ENCODE peak calls at places on chromosomes 13 and 19, in eight cellular contexts. One of them, this sample, is unnamed. For H3K36me3, the result is how much of the 10 kb centered on the place peaks cover.

GRCh38 chr13:110308377-110309158 is 1.5 kb downstream of the COL4A2 start:
- DNase-seq in naive thymus-derived CD4-positive, alpha-beta T cell: no peak
- DNase-seq in heart left ventricle: no peak
- DNase-seq in colonic mucosa: peak
- DNase-seq in right atrium auricular region: peak
- DNase-seq in left lung: peak
- DNase-seq in PC-3: peak
- DNase-seq in HCT116: no peak
- DNase-seq in this sample: no peak

GRCh38 chr13:38657191-38657590 is 29.7 kb upstream of the FREM2 start:
- DNase-seq in HCT116: no peak
- DNase-seq in right atrium auricular region: no peak
- DNase-seq in PC-3: peak
- DNase-seq in naive thymus-derived CD4-positive, alpha-beta T cell: no peak
- DNase-seq in colonic mucosa: no peak
- DNase-seq in heart left ventricle: no peak
- DNase-seq in left lung: no peak
- DNase-seq in this sample: no peak

GRCh38 chr13:97141564-97142005 is 80.5 kb upstream of the MBNL2 start:
- DNase-seq in right atrium auricular region: peak
- DNase-seq in left lung: no peak
- DNase-seq in heart left ventricle: no peak
- DNase-seq in naive thymus-derived CD4-positive, alpha-beta T cell: no peak
- DNase-seq in HCT116: peak
- DNase-seq in colonic mucosa: peak
- DNase-seq in PC-3: peak
- DNase-seq in this sample: peak

GRCh38 chr13:25688524-25688923 is 316.8 kb downstream of the ATP8A2 start:
- DNase-seq in PC-3: no peak
- DNase-seq in heart left ventricle: no peak
- DNase-seq in right atrium auricular region: no peak
- DNase-seq in HCT116: no peak
- DNase-seq in left lung: no peak
- DNase-seq in naive thymus-derived CD4-positive, alpha-beta T cell: no peak
- DNase-seq in colonic mucosa: peak
- DNase-seq in this sample: no peak

GRCh38 chr13:30165791-30166190 is 141.6 kb downstream of the KATNAL1 start:
- DNase-seq in PC-3: no peak
- DNase-seq in colonic mucosa: no peak
- DNase-seq in HCT116: no peak
- DNase-seq in left lung: no peak
- DNase-seq in naive thymus-derived CD4-positive, alpha-beta T cell: no peak
- DNase-seq in heart left ventricle: no peak
- DNase-seq in right atrium auricular region: no peak
- DNase-seq in this sample: no peak

GRCh38 chr13:80334582-80335260 is 6.2 kb downstream of the SPRY2 start:
- DNase-seq in right atrium auricular region: no peak
- DNase-seq in HCT116: no peak
- DNase-seq in colonic mucosa: no peak
- DNase-seq in left lung: no peak
- DNase-seq in heart left ventricle: no peak
- DNase-seq in PC-3: peak
- DNase-seq in naive thymus-derived CD4-positive, alpha-beta T cell: no peak
- DNase-seq in this sample: no peak

GRCh38 chr19:5317321-5317720 is 23.3 kb downstream of the PTPRS start:
- DNase-seq in HCT116: no peak
- DNase-seq in naive thymus-derived CD4-positive, alpha-beta T cell: no peak
- DNase-seq in colonic mucosa: no peak
- DNase-seq in PC-3: no peak
- DNase-seq in heart left ventricle: no peak
- DNase-seq in right atrium auricular region: no peak
- DNase-seq in left lung: no peak
- DNase-seq in this sample: no peak

GRCh38 chr19:49362048-49362925 is at the start of gene TEAD2:
- DNase-seq in colonic mucosa: peak
- DNase-seq in heart left ventricle: peak
- DNase-seq in PC-3: peak
- DNase-seq in HCT116: no peak
- DNase-seq in naive thymus-derived CD4-positive, alpha-beta T cell: no peak
- DNase-seq in left lung: peak
- DNase-seq in right atrium auricular region: peak
- DNase-seq in this sample: peak

GRCh38 chr13:110379905-110380341 is 72.8 kb downstream of the COL4A2 start:
- DNase-seq in heart left ventricle: no peak
- DNase-seq in colonic mucosa: no peak
- DNase-seq in PC-3: peak
- DNase-seq in left lung: no peak
- DNase-seq in right atrium auricular region: no peak
- DNase-seq in HCT116: no peak
- DNase-seq in naive thymus-derived CD4-positive, alpha-beta T cell: no peak
- DNase-seq in this sample: no peak

GRCh38 chr19:6501740-6502648 is at the start of gene TUBB4A:
- DNase-seq in right atrium auricular region: no peak
- DNase-seq in left lung: no peak
- DNase-seq in HCT116: no peak
- DNase-seq in PC-3: peak
- DNase-seq in naive thymus-derived CD4-positive, alpha-beta T cell: peak
- DNase-seq in heart left ventricle: peak
- DNase-seq in colonic mucosa: no peak
- DNase-seq in this sample: peak

GRCh38 chr13:46759861-46760260 is 37.1 kb downstream of the ESD start:
- DNase-seq in heart left ventricle: no peak
- DNase-seq in naive thymus-derived CD4-positive, alpha-beta T cell: no peak
- DNase-seq in right atrium auricular region: no peak
- DNase-seq in PC-3: peak
- DNase-seq in HCT116: no peak
- DNase-seq in colonic mucosa: peak
- DNase-seq in left lung: no peak
- DNase-seq in this sample: no peak

GRCh38 chr19:10882108-10882457 is 10.7 kb downstream of the CARM1 start:
- DNase-seq in naive thymus-derived CD4-positive, alpha-beta T cell: no peak
- DNase-seq in right atrium auricular region: no peak
- DNase-seq in PC-3: no peak
- DNase-seq in heart left ventricle: no peak
- DNase-seq in colonic mucosa: no peak
- DNase-seq in HCT116: no peak
- DNase-seq in left lung: no peak
- DNase-seq in this sample: no peak
- H3K27ac ChIP-seq in naive thymus-derived CD4-positive, alpha-beta T cell: no peak
- H3K27ac ChIP-seq in right atrium auricular region: peak
- H3K27ac ChIP-seq in PC-3: no peak
- H3K27ac ChIP-seq in heart left ventricle: peak
- H3K27ac ChIP-seq in colonic mucosa: no peak
- H3K27ac ChIP-seq in HCT116: no peak
- H3K27ac ChIP-seq in left lung: no peak
- H3K27ac ChIP-seq in this sample: no peak

GRCh38 chr19:11111771-11112144 is 22.5 kb downstream of the LDLR start:
- DNase-seq in left lung: no peak
- DNase-seq in colonic mucosa: no peak
- DNase-seq in naive thymus-derived CD4-positive, alpha-beta T cell: no peak
- DNase-seq in PC-3: peak
- DNase-seq in HCT116: no peak
- DNase-seq in heart left ventricle: no peak
- DNase-seq in right atrium auricular region: no peak
- DNase-seq in this sample: no peak
- H3K36me3 ChIP-seq in left lung: half or more
- H3K36me3 ChIP-seq in colonic mucosa: half or more
- H3K36me3 ChIP-seq in naive thymus-derived CD4-positive, alpha-beta T cell: half or more
- H3K36me3 ChIP-seq in PC-3: half or more
- H3K36me3 ChIP-seq in HCT116: half or more
- H3K36me3 ChIP-seq in heart left ventricle: half or more
- H3K36me3 ChIP-seq in right atrium auricular region: half or more
- H3K36me3 ChIP-seq in this sample: under half

GRCh38 chr19:45902651-45903625 is 525 bp upstream of the MYPOP start:
- DNase-seq in naive thymus-derived CD4-positive, alpha-beta T cell: peak
- DNase-seq in HCT116: peak
- DNase-seq in colonic mucosa: peak
- DNase-seq in right atrium auricular region: peak
- DNase-seq in PC-3: peak
- DNase-seq in heart left ventricle: peak
- DNase-seq in left lung: peak
- DNase-seq in this sample: peak
- H3K27ac ChIP-seq in naive thymus-derived CD4-positive, alpha-beta T cell: peak
- H3K27ac ChIP-seq in HCT116: peak
- H3K27ac ChIP-seq in colonic mucosa: peak
- H3K27ac ChIP-seq in right atrium auricular region: peak
- H3K27ac ChIP-seq in PC-3: no peak
- H3K27ac ChIP-seq in heart left ventricle: peak
- H3K27ac ChIP-seq in left lung: peak
- H3K27ac ChIP-seq in this sample: peak

GRCh38 chr19:57914517-57914916 is 1.9 kb downstream of the ZNF417 start:
- DNase-seq in HCT116: no peak
- DNase-seq in heart left ventricle: no peak
- DNase-seq in naive thymus-derived CD4-positive, alpha-beta T cell: no peak
- DNase-seq in PC-3: no peak
- DNase-seq in colonic mucosa: no peak
- DNase-seq in left lung: no peak
- DNase-seq in right atrium auricular region: no peak
- DNase-seq in this sample: no peak
- H3K36me3 ChIP-seq in HCT116: under half
- H3K36me3 ChIP-seq in heart left ventricle: under half
- H3K36me3 ChIP-seq in naive thymus-derived CD4-positive, alpha-beta T cell: under half
- H3K36me3 ChIP-seq in PC-3: under half
- H3K36me3 ChIP-seq in colonic mucosa: under half
- H3K36me3 ChIP-seq in left lung: under half
- H3K36me3 ChIP-seq in right atrium auricular region: under half
- H3K36me3 ChIP-seq in this sample: under half

GRCh38 chr19:43148233-43148632 is 38.1 kb downstream of the PSG5 start:
- DNase-seq in HCT116: no peak
- DNase-seq in left lung: no peak
- DNase-seq in right atrium auricular region: no peak
- DNase-seq in colonic mucosa: no peak
- DNase-seq in PC-3: peak
- DNase-seq in heart left ventricle: no peak
- DNase-seq in naive thymus-derived CD4-positive, alpha-beta T cell: no peak
- DNase-seq in this sample: no peak

DNA sequence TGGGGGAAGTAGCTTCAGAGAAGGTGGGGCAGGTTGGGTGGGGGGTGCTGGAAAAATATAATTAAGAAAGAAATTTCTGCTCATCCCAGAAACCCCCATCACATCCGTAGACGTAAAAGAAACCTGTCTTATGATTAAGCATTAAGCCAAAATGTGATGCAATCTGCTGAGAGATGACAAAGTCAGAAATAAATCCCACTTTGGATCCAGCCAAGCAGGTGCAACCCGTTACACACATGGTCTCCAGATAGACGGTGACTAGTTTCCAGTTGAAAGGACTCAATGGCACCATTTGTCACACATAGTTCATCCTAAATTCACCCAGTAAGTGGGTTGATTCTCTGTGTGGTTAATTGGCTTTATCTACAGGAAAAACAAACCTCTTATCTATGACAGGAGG is 34.1 kb downstream of the PSG5 start:
- DNase-seq in colonic mucosa: no peak
- DNase-seq in left lung: no peak
- DNase-seq in PC-3: peak
- DNase-seq in HCT116: no peak
- DNase-seq in heart left ventricle: no peak
- DNase-seq in right atrium auricular region: no peak
- DNase-seq in naive thymus-derived CD4-positive, alpha-beta T cell: no peak
- DNase-seq in this sample: no peak
- H3K27ac ChIP-seq in colonic mucosa: no peak
- H3K27ac ChIP-seq in left lung: no peak
- H3K27ac ChIP-seq in PC-3: no peak
- H3K27ac ChIP-seq in HCT116: no peak
- H3K27ac ChIP-seq in heart left ventricle: no peak
- H3K27ac ChIP-seq in right atrium auricular region: no peak
- H3K27ac ChIP-seq in naive thymus-derived CD4-positive, alpha-beta T cell: no peak
- H3K27ac ChIP-seq in this sample: no peak

GRCh38 chr19:16532440-16533273 is 9.6 kb downstream of the CHERP start:
- DNase-seq in PC-3: no peak
- DNase-seq in left lung: no peak
- DNase-seq in naive thymus-derived CD4-positive, alpha-beta T cell: no peak
- DNase-seq in right atrium auricular region: no peak
- DNase-seq in HCT116: no peak
- DNase-seq in heart left ventricle: no peak
- DNase-seq in colonic mucosa: no peak
- DNase-seq in this sample: no peak
- H3K36me3 ChIP-seq in PC-3: half or more
- H3K36me3 ChIP-seq in left lung: half or more
- H3K36me3 ChIP-seq in naive thymus-derived CD4-positive, alpha-beta T cell: half or more
- H3K36me3 ChIP-seq in right atrium auricular region: half or more
- H3K36me3 ChIP-seq in HCT116: half or more
- H3K36me3 ChIP-seq in heart left ventricle: half or more
- H3K36me3 ChIP-seq in colonic mucosa: under half
- H3K36me3 ChIP-seq in this sample: half or more

GRCh38 chr19:38039966-38040365 is 133.0 kb downstream of the SIPA1L3 start:
- DNase-seq in right atrium auricular region: no peak
- DNase-seq in naive thymus-derived CD4-positive, alpha-beta T cell: no peak
- DNase-seq in colonic mucosa: no peak
- DNase-seq in PC-3: peak
- DNase-seq in left lung: no peak
- DNase-seq in heart left ventricle: no peak
- DNase-seq in HCT116: no peak
- DNase-seq in this sample: no peak
- H3K27ac ChIP-seq in right atrium auricular region: no peak
- H3K27ac ChIP-seq in naive thymus-derived CD4-positive, alpha-beta T cell: no peak
- H3K27ac ChIP-seq in colonic mucosa: no peak
- H3K27ac ChIP-seq in PC-3: peak
- H3K27ac ChIP-seq in left lung: no peak
- H3K27ac ChIP-seq in heart left ventricle: no peak
- H3K27ac ChIP-seq in HCT116: no peak
- H3K27ac ChIP-seq in this sample: no peak

GRCh38 chr19:29952646-29953045 is 10.6 kb downstream of the URI1 start:
- DNase-seq in right atrium auricular region: no peak
- DNase-seq in HCT116: no peak
- DNase-seq in left lung: no peak
- DNase-seq in PC-3: no peak
- DNase-seq in naive thymus-derived CD4-positive, alpha-beta T cell: no peak
- DNase-seq in colonic mucosa: no peak
- DNase-seq in heart left ventricle: no peak
- DNase-seq in this sample: no peak
- H3K36me3 ChIP-seq in right atrium auricular region: under half
- H3K36me3 ChIP-seq in HCT116: under half
- H3K36me3 ChIP-seq in left lung: under half
- H3K36me3 ChIP-seq in PC-3: under half
- H3K36me3 ChIP-seq in naive thymus-derived CD4-positive, alpha-beta T cell: under half
- H3K36me3 ChIP-seq in colonic mucosa: under half
- H3K36me3 ChIP-seq in heart left ventricle: under half
- H3K36me3 ChIP-seq in this sample: under half